ENCODE peak calls at places on chromosomes 16 and 17, in six cellular contexts. B is tibial artery; A is RWPE2; F is posterior cingulate gyrus; I is retina; L is stimulated activated CD8-positive, alpha-beta memory T cell treated with anti-CD3 and anti-CD28 coated beads, Interleukin-7, amount 100 ng/mL, for 4 hours. X is an unnamed sample.

GRCh38 chr17:78557598-78558039 is 19.6 kb downstream of the DNAH17 start:
- DNase-seq in B (no peak), A (no peak), F (no peak), I (no peak), L (no peak), X (no peak)

GRCh38 chr17:50271173-50271750 is 3.0 kb upstream of the TMEM92 start:
- DNase-seq in B (no peak), A (peak), F (no peak), I (no peak), L (no peak), X (no peak)

GRCh38 chr17:81233811-81234505 is 4.9 kb downstream of the TEPSIN start:
- DNase-seq in B (no peak), A (no peak), F (no peak), I (no peak), L (no peak), X (no peak)

GRCh38 chr17:62038248-62038647 is 26.8 kb downstream of the MED13 start:
- DNase-seq in B (no peak), A (no peak), F (no peak), I (no peak), L (no peak), X (no peak)

GRCh38 chr17:29136998-29137730 is 43.0 kb downstream of the MYO18A start:
- DNase-seq in B (no peak), A (no peak), F (no peak), I (no peak), L (no peak), X (no peak)

GRCh38 chr17:50072925-50073324 is 17.0 kb downstream of the ITGA3 start:
- DNase-seq in B (no peak), A (no peak), F (no peak), I (no peak), L (no peak), X (no peak)

GRCh38 chr17:48478224-48479013 is 48.4 kb upstream of the SKAP1 start:
- DNase-seq in B (no peak), A (no peak), F (no peak), I (no peak), L (no peak), X (peak)

GRCh38 chr17:65228734-65229390 is 91.7 kb downstream of the RGS9 start:
- DNase-seq in B (no peak), A (no peak), F (no peak), I (peak), L (peak), X (peak)

GRCh38 chr16:79372504-79373184 is 227.9 kb downstream of the MAF start:
- DNase-seq in B (no peak), A (peak), F (no peak), I (peak), L (no peak), X (no peak)

GRCh38 chr17:77460514-77461046 is 319.8 kb downstream of the SEC14L1 start:
- DNase-seq in B (no peak), A (no peak), F (no peak), I (no peak), L (no peak), X (no peak)

GRCh38 chr16:73129455-73129854 is 81.5 kb upstream of the ZFHX3 start:
- DNase-seq in B (no peak), A (no peak), F (no peak), I (no peak), L (no peak), X (no peak)

GRCh38 chr16:56610017-56610608 is 1.7 kb downstream of the MT2A start:
- DNase-seq in B (peak), A (peak), F (no peak), I (peak), L (peak), X (peak)

GRCh38 chr17:2179615-2180295 is 123.8 kb downstream of the SMG6 start:
- DNase-seq in B (peak), A (no peak), F (no peak), I (no peak), L (no peak), X (no peak)

GRCh38 chr17:51848451-51848850 is 310.1 kb downstream of the CA10 start:
- DNase-seq in B (no peak), A (no peak), F (no peak), I (no peak), L (no peak), X (no peak)

GRCh38 chr17:66373944-66374817 is 71.8 kb downstream of the PRKCA start:
- DNase-seq in B (peak), A (no peak), F (peak), I (peak), L (peak), X (no peak)